ENCODE peak calls at places on chromosome 1, in nine cellular contexts. One of them, this sample, is unnamed.

GRCh38 chr1:10051656-10052055 is 18.9 kb downstream of the UBE4B start:
- DNase-seq in H1: no peak
- DNase-seq in prostate gland: no peak
- DNase-seq in CD4-positive, alpha-beta memory T cell: no peak
- DNase-seq in astrocyte: no peak
- DNase-seq in astrocyte of the spinal cord: no peak
- DNase-seq in heart left ventricle: no peak
- DNase-seq in DND-41: no peak
- DNase-seq in left ventricle myocardium inferior: no peak
- DNase-seq in this sample: no peak

GRCh38 chr1:19208710-19209438 is 1.2 kb downstream of the UBR4 start:
- DNase-seq in H1: no peak
- DNase-seq in prostate gland: no peak
- DNase-seq in CD4-positive, alpha-beta memory T cell: no peak
- DNase-seq in astrocyte: peak; percentile 69
- DNase-seq in astrocyte of the spinal cord: peak; percentile 59
- DNase-seq in heart left ventricle: no peak
- DNase-seq in DND-41: no peak
- DNase-seq in left ventricle myocardium inferior: no peak
- DNase-seq in this sample: no peak

GRCh38 chr1:18473195-18473815 is 7.4 kb upstream of the KLHDC7A start:
- DNase-seq in H1: no peak
- DNase-seq in prostate gland: no peak
- DNase-seq in CD4-positive, alpha-beta memory T cell: no peak
- DNase-seq in astrocyte: no peak
- DNase-seq in astrocyte of the spinal cord: no peak
- DNase-seq in heart left ventricle: no peak
- DNase-seq in DND-41: no peak
- DNase-seq in left ventricle myocardium inferior: no peak
- DNase-seq in this sample: no peak

GRCh38 chr1:215594640-215595039 is 27.5 kb downstream of the KCTD3 start:
- DNase-seq in H1: no peak
- DNase-seq in prostate gland: no peak
- DNase-seq in CD4-positive, alpha-beta memory T cell: no peak
- DNase-seq in astrocyte: no peak
- DNase-seq in astrocyte of the spinal cord: peak; percentile 26
- DNase-seq in heart left ventricle: no peak
- DNase-seq in DND-41: no peak
- DNase-seq in left ventricle myocardium inferior: no peak
- DNase-seq in this sample: no peak

GRCh38 chr1:41046347-41046775 is 24.8 kb upstream of the SLFNL1 start:
- DNase-seq in H1: no peak
- DNase-seq in prostate gland: peak; percentile 89
- DNase-seq in CD4-positive, alpha-beta memory T cell: no peak
- DNase-seq in astrocyte: no peak
- DNase-seq in astrocyte of the spinal cord: no peak
- DNase-seq in heart left ventricle: no peak
- DNase-seq in DND-41: no peak
- DNase-seq in left ventricle myocardium inferior: no peak
- DNase-seq in this sample: no peak

GRCh38 chr1:149844096-149844495 is 55.3 kb upstream of the BOLA1 start:
- DNase-seq in H1: no peak
- DNase-seq in prostate gland: peak; percentile 4
- DNase-seq in CD4-positive, alpha-beta memory T cell: no peak
- DNase-seq in astrocyte: peak; percentile 66
- DNase-seq in astrocyte of the spinal cord: peak; percentile 36
- DNase-seq in heart left ventricle: no peak
- DNase-seq in DND-41: no peak
- DNase-seq in left ventricle myocardium inferior: no peak
- DNase-seq in this sample: peak; percentile 69

GRCh38 chr1:24555591-24556413 is at the start of gene NCMAP:
- DNase-seq in H1: no peak
- DNase-seq in prostate gland: peak; percentile 56
- DNase-seq in CD4-positive, alpha-beta memory T cell: peak; percentile 40
- DNase-seq in astrocyte: no peak
- DNase-seq in astrocyte of the spinal cord: no peak
- DNase-seq in heart left ventricle: no peak
- DNase-seq in DND-41: no peak
- DNase-seq in left ventricle myocardium inferior: peak; percentile 24
- DNase-seq in this sample: no peak

GRCh38 chr1:174920093-174920492 is 79.7 kb upstream of the CACYBP start:
- DNase-seq in H1: no peak
- DNase-seq in prostate gland: no peak
- DNase-seq in CD4-positive, alpha-beta memory T cell: no peak
- DNase-seq in astrocyte: no peak
- DNase-seq in astrocyte of the spinal cord: no peak
- DNase-seq in heart left ventricle: no peak
- DNase-seq in DND-41: no peak
- DNase-seq in left ventricle myocardium inferior: no peak
- DNase-seq in this sample: no peak

GRCh38 chr1:115330480-115331013 is 7.5 kb downstream of the NGF start:
- DNase-seq in H1: no peak
- DNase-seq in prostate gland: no peak
- DNase-seq in CD4-positive, alpha-beta memory T cell: no peak
- DNase-seq in astrocyte: peak; percentile 89
- DNase-seq in astrocyte of the spinal cord: peak; percentile 87
- DNase-seq in heart left ventricle: no peak
- DNase-seq in DND-41: no peak
- DNase-seq in left ventricle myocardium inferior: no peak
- DNase-seq in this sample: no peak

GRCh38 chr1:209433649-209434031 is 149.9 kb upstream of the CAMK1G start:
- DNase-seq in H1: no peak
- DNase-seq in prostate gland: no peak
- DNase-seq in CD4-positive, alpha-beta memory T cell: no peak
- DNase-seq in astrocyte: peak; percentile 22
- DNase-seq in astrocyte of the spinal cord: no peak
- DNase-seq in heart left ventricle: no peak
- DNase-seq in DND-41: no peak
- DNase-seq in left ventricle myocardium inferior: no peak
- DNase-seq in this sample: no peak

GRCh38 chr1:27634166-27634981 is 611 bp downstream of the FGR start:
- DNase-seq in H1: no peak
- DNase-seq in prostate gland: no peak
- DNase-seq in CD4-positive, alpha-beta memory T cell: peak; percentile 46
- DNase-seq in astrocyte: no peak
- DNase-seq in astrocyte of the spinal cord: no peak
- DNase-seq in heart left ventricle: peak; percentile 88
- DNase-seq in DND-41: peak; percentile 70
- DNase-seq in left ventricle myocardium inferior: peak; percentile 71
- DNase-seq in this sample: peak; percentile 62
- H3K4me3 ChIP-seq in H1: peak overlapping the region; percentile 44
- H3K4me3 ChIP-seq in prostate gland: peak overlapping the region; percentile 43
- H3K4me3 ChIP-seq in CD4-positive, alpha-beta memory T cell: peak overlapping the region; percentile 38
- H3K4me3 ChIP-seq in astrocyte: peak overlapping the region; percentile 44
- H3K4me3 ChIP-seq in astrocyte of the spinal cord: peak overlapping the region; percentile 23
- H3K4me3 ChIP-seq in heart left ventricle: peak overlapping the region; percentile 63
- H3K4me3 ChIP-seq in DND-41: no peak overlapping the region
- H3K4me3 ChIP-seq in left ventricle myocardium inferior: peak overlapping the region; percentile 70
- H3K4me3 ChIP-seq in this sample: peak overlapping the region; percentile 48

DNA sequence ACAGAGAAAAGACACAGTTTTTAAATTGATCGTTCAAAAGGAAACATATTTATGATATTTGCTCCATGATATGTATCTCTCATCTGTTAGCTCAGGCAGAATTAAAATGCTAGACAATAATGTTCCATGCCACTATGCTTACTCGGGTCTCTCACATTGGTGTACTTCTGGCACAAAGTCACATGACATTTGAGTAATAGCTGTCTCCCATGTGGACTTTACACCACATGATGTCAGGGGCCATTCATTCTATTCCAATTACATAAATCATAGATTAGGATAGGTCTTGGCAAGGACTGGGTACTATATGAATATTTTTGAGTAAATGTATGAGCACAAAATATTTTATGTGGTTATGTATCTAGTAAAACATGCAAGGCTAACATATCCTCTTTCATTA is 648.4 kb downstream of the PLA2G4A start:
- DNase-seq in H1: no peak
- DNase-seq in prostate gland: no peak
- DNase-seq in CD4-positive, alpha-beta memory T cell: no peak
- DNase-seq in astrocyte: peak; percentile 41
- DNase-seq in astrocyte of the spinal cord: no peak
- DNase-seq in heart left ventricle: no peak
- DNase-seq in DND-41: no peak
- DNase-seq in left ventricle myocardium inferior: no peak
- DNase-seq in this sample: no peak
- H3K4me3 ChIP-seq in H1: no peak overlapping the region
- H3K4me3 ChIP-seq in prostate gland: no peak overlapping the region
- H3K4me3 ChIP-seq in CD4-positive, alpha-beta memory T cell: no peak overlapping the region
- H3K4me3 ChIP-seq in astrocyte: no peak overlapping the region
- H3K4me3 ChIP-seq in astrocyte of the spinal cord: no peak overlapping the region
- H3K4me3 ChIP-seq in heart left ventricle: no peak overlapping the region
- H3K4me3 ChIP-seq in DND-41: no peak overlapping the region
- H3K4me3 ChIP-seq in left ventricle myocardium inferior: no peak overlapping the region
- H3K4me3 ChIP-seq in this sample: no peak overlapping the region

DNA sequence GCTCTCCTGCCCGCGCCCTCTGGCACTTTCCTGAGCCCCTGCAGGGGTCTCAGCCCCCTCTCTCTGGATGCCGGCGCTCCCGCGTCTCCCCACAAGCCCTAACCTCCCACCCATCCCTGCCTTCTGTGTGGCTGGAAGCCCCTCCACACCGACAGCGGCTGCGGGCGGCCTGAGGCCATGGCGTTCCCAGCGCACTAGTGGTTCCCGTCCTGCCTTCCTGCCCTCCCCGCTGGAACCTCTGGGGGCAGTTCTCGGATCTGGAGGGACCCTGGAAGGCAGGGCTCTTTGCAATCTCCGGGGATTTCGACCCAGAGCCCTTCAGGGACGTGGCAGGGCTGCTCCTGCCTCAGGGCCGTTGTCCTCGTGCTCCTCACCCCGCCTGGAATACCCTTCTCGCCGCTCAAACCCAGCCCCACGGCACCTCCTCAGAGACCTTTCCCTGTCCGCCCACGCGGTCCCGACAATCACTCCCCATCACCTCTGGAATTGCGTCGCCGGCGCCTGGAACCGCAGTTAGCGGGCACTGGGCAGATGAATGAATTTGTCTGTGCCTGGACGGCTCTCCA is 493 bp upstream of the ESPN start:
- DNase-seq in H1: no peak
- DNase-seq in prostate gland: no peak
- DNase-seq in CD4-positive, alpha-beta memory T cell: no peak
- DNase-seq in astrocyte: no peak
- DNase-seq in astrocyte of the spinal cord: no peak
- DNase-seq in heart left ventricle: no peak
- DNase-seq in DND-41: no peak
- DNase-seq in left ventricle myocardium inferior: no peak
- DNase-seq in this sample: no peak
- H3K4me3 ChIP-seq in H1: peak overlapping the region; percentile 15
- H3K4me3 ChIP-seq in prostate gland: peak overlapping the region; percentile 23
- H3K4me3 ChIP-seq in CD4-positive, alpha-beta memory T cell: peak overlapping the region; percentile 38
- H3K4me3 ChIP-seq in astrocyte: no peak overlapping the region
- H3K4me3 ChIP-seq in astrocyte of the spinal cord: no peak overlapping the region
- H3K4me3 ChIP-seq in heart left ventricle: no peak overlapping the region
- H3K4me3 ChIP-seq in DND-41: no peak overlapping the region
- H3K4me3 ChIP-seq in left ventricle myocardium inferior: peak overlapping the region; percentile 7
- H3K4me3 ChIP-seq in this sample: no peak overlapping the region

GRCh38 chr1:30088594-30089556 is 634.5 kb downstream of the MATN1 start:
- DNase-seq in H1: no peak
- DNase-seq in prostate gland: peak; percentile 9
- DNase-seq in CD4-positive, alpha-beta memory T cell: no peak
- DNase-seq in astrocyte: no peak
- DNase-seq in astrocyte of the spinal cord: no peak
- DNase-seq in heart left ventricle: no peak
- DNase-seq in DND-41: no peak
- DNase-seq in left ventricle myocardium inferior: peak; percentile 21
- DNase-seq in this sample: no peak

GRCh38 chr1:30087465-30087864 is 635.9 kb downstream of the MATN1 start:
- DNase-seq in H1: peak; percentile 19
- DNase-seq in prostate gland: no peak
- DNase-seq in CD4-positive, alpha-beta memory T cell: no peak
- DNase-seq in astrocyte: no peak
- DNase-seq in astrocyte of the spinal cord: no peak
- DNase-seq in heart left ventricle: no peak
- DNase-seq in DND-41: no peak
- DNase-seq in left ventricle myocardium inferior: no peak
- DNase-seq in this sample: peak; percentile 18

GRCh38 chr1:30084909-30085571 is 638.3 kb downstream of the MATN1 start:
- DNase-seq in H1: no peak
- DNase-seq in prostate gland: no peak
- DNase-seq in CD4-positive, alpha-beta memory T cell: no peak
- DNase-seq in astrocyte: no peak
- DNase-seq in astrocyte of the spinal cord: no peak
- DNase-seq in heart left ventricle: no peak
- DNase-seq in DND-41: no peak
- DNase-seq in left ventricle myocardium inferior: no peak
- DNase-seq in this sample: no peak

GRCh38 chr1:30083800-30084464 is 639.5 kb downstream of the MATN1 start:
- DNase-seq in H1: no peak
- DNase-seq in prostate gland: no peak
- DNase-seq in CD4-positive, alpha-beta memory T cell: no peak
- DNase-seq in astrocyte: peak; percentile 86
- DNase-seq in astrocyte of the spinal cord: peak; percentile 86
- DNase-seq in heart left ventricle: no peak
- DNase-seq in DND-41: no peak
- DNase-seq in left ventricle myocardium inferior: no peak
- DNase-seq in this sample: peak; percentile 15

DNA sequence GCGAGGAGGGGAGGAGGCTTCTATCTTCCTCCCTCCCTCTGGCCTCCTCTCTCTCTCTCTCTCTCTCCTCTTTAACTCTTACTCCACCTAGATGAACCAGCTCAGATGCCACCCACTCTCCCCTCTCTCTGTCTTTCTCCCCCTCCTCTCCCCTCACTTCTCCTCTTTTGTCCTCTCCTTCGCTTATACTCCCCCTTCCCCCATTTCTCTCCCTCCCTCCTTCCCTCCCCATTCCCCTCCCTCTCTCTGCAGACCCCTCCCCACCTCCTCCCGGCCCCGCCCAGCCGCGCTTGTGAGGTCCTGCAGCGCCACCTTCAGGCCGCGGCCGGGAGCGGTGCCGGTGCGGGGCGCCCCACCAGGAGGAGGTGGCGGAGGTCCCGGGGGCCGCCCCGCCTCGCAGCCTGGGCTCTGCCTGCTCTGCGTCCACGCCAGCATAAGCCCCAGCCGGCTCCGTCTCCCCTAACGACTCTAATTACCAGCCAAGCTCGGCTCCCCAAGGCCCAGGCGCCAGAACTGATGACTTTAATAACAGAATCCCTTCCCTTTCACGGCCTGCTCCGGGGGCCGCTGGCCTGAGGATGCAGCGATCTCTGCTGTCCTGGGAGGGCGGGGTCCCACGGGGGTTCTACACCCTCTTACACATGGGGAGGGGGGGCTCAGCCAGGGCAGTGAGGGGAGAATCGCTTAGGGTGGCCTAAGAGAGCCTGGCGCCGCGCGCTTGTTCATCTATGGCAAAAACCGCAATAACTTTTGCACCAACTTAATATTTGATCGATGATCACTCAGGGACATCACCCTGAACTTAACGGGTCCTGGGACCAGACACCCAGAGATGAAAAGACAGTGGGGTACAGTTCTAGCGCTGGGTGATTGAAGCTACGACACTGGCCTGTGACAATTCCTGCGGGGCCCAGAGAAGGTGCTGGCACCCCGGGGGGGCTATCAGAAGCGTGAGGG is 637.3 kb downstream of the MATN1 start:
- DNase-seq in H1: peak; percentile 57
- DNase-seq in prostate gland: no peak
- DNase-seq in CD4-positive, alpha-beta memory T cell: no peak
- DNase-seq in astrocyte: peak; percentile 43
- DNase-seq in astrocyte of the spinal cord: peak; percentile 74
- DNase-seq in heart left ventricle: peak; percentile 80
- DNase-seq in DND-41: peak; percentile 10
- DNase-seq in left ventricle myocardium inferior: peak; percentile 55
- DNase-seq in this sample: peak; percentile 48
- H3K4me3 ChIP-seq in H1: peak overlapping the region; percentile 9
- H3K4me3 ChIP-seq in prostate gland: no peak overlapping the region
- H3K4me3 ChIP-seq in CD4-positive, alpha-beta memory T cell: no peak overlapping the region
- H3K4me3 ChIP-seq in astrocyte: no peak overlapping the region
- H3K4me3 ChIP-seq in astrocyte of the spinal cord: no peak overlapping the region
- H3K4me3 ChIP-seq in heart left ventricle: peak overlapping the region; percentile 33
- H3K4me3 ChIP-seq in DND-41: no peak overlapping the region
- H3K4me3 ChIP-seq in left ventricle myocardium inferior: peak overlapping the region; percentile 28
- H3K4me3 ChIP-seq in this sample: no peak overlapping the region

GRCh38 chr1:111948209-111949131 is 41.0 kb downstream of the KCND3 start:
- DNase-seq in H1: no peak
- DNase-seq in prostate gland: peak; percentile 86
- DNase-seq in CD4-positive, alpha-beta memory T cell: no peak
- DNase-seq in astrocyte: peak; percentile 9
- DNase-seq in astrocyte of the spinal cord: no peak
- DNase-seq in heart left ventricle: peak; percentile 72
- DNase-seq in DND-41: peak; percentile 16
- DNase-seq in left ventricle myocardium inferior: peak; percentile 67
- DNase-seq in this sample: peak; percentile 70
- H3K4me3 ChIP-seq in H1: no peak overlapping the region
- H3K4me3 ChIP-seq in prostate gland: no peak overlapping the region
- H3K4me3 ChIP-seq in CD4-positive, alpha-beta memory T cell: no peak overlapping the region
- H3K4me3 ChIP-seq in astrocyte: no peak overlapping the region
- H3K4me3 ChIP-seq in astrocyte of the spinal cord: no peak overlapping the region
- H3K4me3 ChIP-seq in heart left ventricle: no peak overlapping the region
- H3K4me3 ChIP-seq in DND-41: no peak overlapping the region
- H3K4me3 ChIP-seq in left ventricle myocardium inferior: no peak overlapping the region
- H3K4me3 ChIP-seq in this sample: no peak overlapping the region